ENCODE peak calls at places on chromosome 5, in eight cellular contexts. Q is endothelial cell, C is glutamatergic neuron, M is fibroblast of the aortic adventitia, R is choroid plexus epithelial cell, S is HCT116, N is sigmoid colon, L is AG04450. A is an unnamed sample.

GRCh38 chr5:74934949-74935751 is 69.0 kb upstream of the FAM169A start:
- DNase-seq in Q (peak), C (no peak), M (peak), R (peak), S (peak), N (no peak), L (no peak), A (peak)

GRCh38 chr5:140293091-140293996 is 9.6 kb downstream of the PFDN1 start:
- DNase-seq in Q (no peak), C (no peak), M (peak), R (peak), S (no peak), N (no peak), L (no peak), A (no peak)

GRCh38 chr5:31378838-31379237 is 153.1 kb downstream of the DROSHA start:
- DNase-seq in Q (no peak), C (no peak), M (peak), R (peak), S (no peak), N (no peak), L (no peak), A (no peak)

GRCh38 chr5:149030392-149030791 is 32.5 kb downstream of the SH3TC2 start:
- DNase-seq in Q (no peak), C (no peak), M (no peak), R (peak), S (no peak), N (no peak), L (peak), A (no peak)

GRCh38 chr5:126414874-126415502 is 8.2 kb upstream of the GRAMD2B start:
- DNase-seq in Q (no peak), C (no peak), M (peak), R (peak), S (no peak), N (peak), L (peak), A (no peak)

GRCh38 chr5:102554728-102555127 is 55.9 kb upstream of the SLCO6A1 start:
- DNase-seq in Q (no peak), C (no peak), M (no peak), R (peak), S (peak), N (no peak), L (no peak), A (peak)

GRCh38 chr5:14254686-14255085 is 111.5 kb downstream of the TRIO start:
- DNase-seq in Q (no peak), C (no peak), M (no peak), R (no peak), S (no peak), N (no peak), L (no peak), A (no peak)

GRCh38 chr5:119016125-119016774 is 27.9 kb upstream of the DTWD2 start:
- DNase-seq in Q (no peak), C (no peak), M (no peak), R (no peak), S (no peak), N (no peak), L (no peak), A (no peak)

GRCh38 chr5:112119527-112119926 is 299.6 kb downstream of the EPB41L4A start:
- DNase-seq in Q (no peak), C (no peak), M (no peak), R (no peak), S (no peak), N (no peak), L (no peak), A (no peak)

DNA sequence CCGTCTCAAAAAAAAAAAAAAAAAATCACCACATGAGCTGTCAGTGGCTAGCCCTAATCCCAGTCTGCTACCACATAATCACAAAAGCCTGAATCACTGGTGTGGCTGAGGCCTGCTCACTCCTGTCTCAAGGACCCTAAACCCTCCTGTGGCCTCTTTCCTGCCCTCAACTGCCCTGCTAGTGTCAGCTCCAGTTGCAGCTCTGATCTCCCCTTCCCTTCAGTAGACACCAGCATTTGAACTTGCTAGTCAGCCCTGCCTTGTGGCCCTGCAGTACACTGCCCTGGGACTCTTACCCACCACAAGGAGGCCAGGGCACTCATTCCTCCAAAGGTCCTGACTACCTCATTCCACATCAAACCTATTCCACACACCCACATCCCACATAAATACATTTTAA is 9.5 kb upstream of the P4HA2 start:
- DNase-seq in Q (no peak), C (no peak), M (no peak), R (no peak), S (no peak), N (peak), L (no peak), A (no peak)
- TF ChIP-seq CTCF in Q (no peak), C (no peak), M (peak), R (peak), S (no peak), N (no peak), L (peak), A (no peak)

DNA sequence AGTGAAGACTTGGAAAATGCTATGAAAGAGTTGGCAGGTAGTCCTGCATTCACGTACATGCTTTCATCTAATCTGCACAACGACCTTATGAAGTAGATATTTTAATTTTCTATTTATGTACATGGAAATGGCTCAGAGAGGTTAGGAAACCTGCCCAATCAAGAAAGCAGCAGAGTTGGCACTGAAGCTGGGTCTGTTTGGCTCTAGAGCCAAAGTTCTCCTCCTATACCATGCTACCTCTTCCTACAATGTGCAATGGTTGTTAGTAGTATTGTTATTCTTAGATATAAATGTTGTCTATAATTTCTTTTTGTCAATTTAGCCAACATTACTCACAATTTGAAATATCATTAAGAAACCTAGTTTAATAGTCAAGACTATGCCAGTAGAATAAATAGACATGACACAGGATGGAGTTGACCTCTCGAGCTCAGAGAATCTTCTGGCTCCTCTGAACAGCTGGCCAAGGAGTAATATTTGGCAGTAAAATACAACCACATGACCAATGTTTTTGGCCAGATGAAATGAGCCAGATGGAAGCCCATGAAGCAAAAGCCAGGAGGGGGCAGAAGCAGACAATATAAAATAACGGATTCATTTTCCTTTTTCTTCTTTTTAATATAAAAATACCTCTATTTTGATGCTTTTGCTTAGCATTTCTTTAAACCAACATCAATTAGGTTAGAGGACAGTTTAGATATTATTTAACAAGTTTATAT is 542.3 kb downstream of the PDE4D start:
- DNase-seq in Q (no peak), C (no peak), M (peak), R (peak), S (no peak), N (peak), L (no peak), A (no peak)
- TF ChIP-seq CTCF in Q (no peak), C (no peak), M (no peak), R (peak), S (no peak), N (no peak), L (no peak), A (no peak)

DNA sequence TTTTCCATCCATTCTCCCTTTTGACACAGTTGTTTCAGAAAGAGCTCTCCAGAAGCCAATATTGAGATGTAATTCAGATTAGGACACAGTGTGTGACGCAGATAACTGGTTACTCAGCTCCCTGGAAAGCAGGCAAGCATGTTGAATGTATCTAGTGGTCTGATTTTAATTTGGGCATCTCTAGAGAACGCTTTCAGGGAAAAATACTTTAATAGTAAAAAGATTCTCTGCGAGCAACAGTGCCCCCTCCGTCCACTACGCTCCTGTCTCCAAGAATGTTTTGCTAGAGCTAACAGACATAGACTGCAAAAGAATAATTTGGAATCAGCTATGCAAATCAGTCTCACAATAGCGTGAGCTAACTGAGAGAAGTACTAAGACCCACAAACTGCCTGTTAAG is 23.3 kb downstream of the CFAP90 start:
- DNase-seq in Q (no peak), C (no peak), M (peak), R (no peak), S (no peak), N (no peak), L (no peak), A (no peak)
- TF ChIP-seq CTCF in Q (no peak), C (no peak), M (peak), R (peak), S (peak), N (no peak), L (peak), A (no peak)

GRCh38 chr5:39422886-39423285 is 1.9 kb downstream of the DAB2 start:
- DNase-seq in Q (no peak), C (no peak), M (no peak), R (no peak), S (no peak), N (no peak), L (no peak), A (no peak)

GRCh38 chr5:39427225-39427624 is 2.4 kb upstream of the DAB2 start:
- DNase-seq in Q (no peak), C (no peak), M (peak), R (peak), S (no peak), N (no peak), L (no peak), A (no peak)

GRCh38 chr5:39423331-39423751 is 1.4 kb downstream of the DAB2 start:
- DNase-seq in Q (no peak), C (no peak), M (peak), R (no peak), S (no peak), N (no peak), L (no peak), A (no peak)

GRCh38 chr5:39426136-39426535 is 1.4 kb upstream of the DAB2 start:
- DNase-seq in Q (no peak), C (no peak), M (no peak), R (no peak), S (no peak), N (no peak), L (no peak), A (no peak)

GRCh38 chr5:39424751-39425524 is at the start of gene DAB2:
- DNase-seq in Q (peak), C (peak), M (peak), R (peak), S (peak), N (peak), L (peak), A (peak)
- TF ChIP-seq CTCF in Q (peak), C (no peak), M (peak), R (peak), S (peak), N (peak), L (peak), A (peak)

GRCh38 chr5:104352954-104353353 is 790.4 kb upstream of the NUDT12 start:
- DNase-seq in Q (no peak), C (no peak), M (no peak), R (no peak), S (no peak), N (no peak), L (no peak), A (no peak)

GRCh38 chr5:104345513-104345823 is 782.9 kb upstream of the NUDT12 start:
- DNase-seq in Q (no peak), C (no peak), M (no peak), R (no peak), S (no peak), N (no peak), L (no peak), A (no peak)

GRCh38 chr5:104344809-104345512 is 782.4 kb upstream of the NUDT12 start:
- DNase-seq in Q (no peak), C (peak), M (peak), R (peak), S (peak), N (no peak), L (no peak), A (no peak)

DNA sequence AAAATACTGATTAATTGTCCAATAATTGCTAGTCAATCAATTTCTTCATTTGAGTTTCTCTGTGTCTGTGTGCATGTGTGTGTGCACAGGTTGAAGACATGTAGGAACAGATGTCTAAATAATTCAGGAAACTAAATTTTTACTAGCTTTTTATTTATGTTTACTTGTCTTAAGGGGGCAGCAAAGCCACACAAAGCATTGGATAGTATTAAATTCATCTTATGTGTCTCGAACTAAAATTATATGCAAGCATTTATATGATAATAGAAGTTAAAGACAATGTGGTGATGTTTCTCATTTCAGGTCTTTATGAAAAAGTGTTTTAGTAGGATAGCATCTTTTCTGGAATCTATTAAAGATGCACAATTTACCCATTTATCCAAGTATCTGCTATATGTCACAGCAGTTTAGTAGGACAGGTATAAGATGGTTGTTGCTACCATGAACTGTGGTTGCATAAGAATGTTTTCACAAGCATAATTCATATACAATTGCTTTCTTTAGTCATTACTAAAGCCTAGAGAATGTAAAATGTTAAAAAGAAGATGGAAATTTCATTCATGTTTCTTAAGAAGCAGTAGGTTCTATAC is 784.6 kb upstream of the NUDT12 start:
- DNase-seq in Q (no peak), C (no peak), M (peak), R (peak), S (peak), N (no peak), L (no peak), A (no peak)
- TF ChIP-seq CTCF in Q (no peak), C (peak), M (peak), R (peak), S (peak), N (no peak), L (peak), A (no peak)

GRCh38 chr5:6659941-6660684 is 26.9 kb downstream of the SRD5A1 start:
- DNase-seq in Q (no peak), C (no peak), M (no peak), R (no peak), S (no peak), N (no peak), L (no peak), A (peak)
- TF ChIP-seq CTCF in Q (no peak), C (no peak), M (no peak), R (no peak), S (no peak), N (no peak), L (no peak), A (no peak)

GRCh38 chr5:141923443-141924313 is at the start of gene DELE1:
- DNase-seq in Q (peak), C (peak), M (peak), R (peak), S (peak), N (peak), L (peak), A (peak)
- TF ChIP-seq CTCF in Q (no peak), C (no peak), M (no peak), R (no peak), S (no peak), N (no peak), L (no peak), A (no peak)

GRCh38 chr5:96901384-96901783 is 25.1 kb downstream of the ERAP2 start:
- DNase-seq in Q (no peak), C (no peak), M (no peak), R (no peak), S (no peak), N (no peak), L (no peak), A (no peak)
- TF ChIP-seq CTCF in Q (no peak), C (no peak), M (no peak), R (peak), S (peak), N (no peak), L (no peak), A (peak)

A was measured in Calu3.